ENCODE peak calls at places on chromosome 2, in four cellular contexts. T is lower lobe of right lung, N is hepatocyte, S is heart left ventricle. A is an unnamed sample. For H3K4me1, the result is how much of the 10 kb centered on the place peaks cover.

GRCh38 chr2:195280024-195280423 is 377.0 kb upstream of the SLC39A10 start:
- DNase-seq in T (no peak), N (no peak), S (no peak), A (no peak)

GRCh38 chr2:71361631-71362030 is 30.0 kb downstream of the ZNF638 start:
- DNase-seq in T (no peak), N (no peak), S (no peak), A (no peak)

GRCh38 chr2:3326182-3326537 is 51.5 kb downstream of the EIPR1 start:
- DNase-seq in T (no peak), N (no peak), S (no peak), A (no peak)

GRCh38 chr2:195594248-195594647 is 62.8 kb upstream of the SLC39A10 start:
- DNase-seq in T (no peak), N (no peak), S (no peak), A (no peak)

GRCh38 chr2:112634874-112635157 is 10.9 kb upstream of the SLC20A1 start:
- DNase-seq in T (no peak), N (no peak), S (no peak), A (no peak)

GRCh38 chr2:102549027-102549426 is 70.3 kb upstream of the SLC9A2 start:
- DNase-seq in T (no peak), N (no peak), S (no peak), A (no peak)

GRCh38 chr2:101566632-101567228 is 91.8 kb upstream of the RFX8 start:
- DNase-seq in T (no peak), N (no peak), S (no peak), A (no peak)

GRCh38 chr2:199757466-199757865 is 93.5 kb downstream of the FTCDNL1 start:
- DNase-seq in T (no peak), N (peak), S (peak), A (no peak)

GRCh38 chr2:191888400-191889166 is 41.7 kb upstream of the CAVIN2 start:
- DNase-seq in T (no peak), N (no peak), S (no peak), A (no peak)

GRCh38 chr2:43221660-43222471 is 4.5 kb downstream of the ZFP36L2 start:
- DNase-seq in T (peak), N (peak), S (peak), A (peak)
- H3K4me3 ChIP-seq in T (peak), N (peak), S (peak), A (peak)

GRCh38 chr2:61702088-61702467 is 151.8 kb downstream of the FAM161A start:
- DNase-seq in T (no peak), N (no peak), S (no peak), A (no peak)
- H3K4me1 ChIP-seq in T (under half), N (under half), S (under half), A (under half)

DNA sequence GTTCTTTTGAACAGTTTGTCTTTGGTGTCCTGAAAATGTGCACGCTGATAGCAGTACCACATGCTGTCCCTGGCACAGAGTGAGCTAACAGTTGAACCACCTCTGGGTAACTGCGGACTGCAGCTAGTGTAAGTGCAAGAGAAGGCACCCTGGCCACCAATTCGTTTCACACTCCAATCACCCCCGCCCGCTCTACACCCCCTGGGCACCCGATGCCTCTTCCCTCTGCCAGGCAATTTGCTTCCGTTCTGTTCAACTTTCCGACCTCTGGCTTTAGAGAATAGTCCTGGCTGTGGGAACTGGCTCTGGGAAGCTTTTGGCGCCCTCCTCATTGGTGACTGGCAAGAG is 1.4 kb downstream of the DOCK10 start:
- DNase-seq in T (no peak), N (no peak), S (no peak), A (no peak)
- H3K4me3 ChIP-seq in T (peak), N (no peak), S (peak), A (peak)

GRCh38 chr2:182824759-182825143 is 41.7 kb downstream of the FRZB start:
- DNase-seq in T (no peak), N (no peak), S (no peak), A (no peak)
- H3K4me1 ChIP-seq in T (under half), N (under half), S (under half), A (under half)

DNA sequence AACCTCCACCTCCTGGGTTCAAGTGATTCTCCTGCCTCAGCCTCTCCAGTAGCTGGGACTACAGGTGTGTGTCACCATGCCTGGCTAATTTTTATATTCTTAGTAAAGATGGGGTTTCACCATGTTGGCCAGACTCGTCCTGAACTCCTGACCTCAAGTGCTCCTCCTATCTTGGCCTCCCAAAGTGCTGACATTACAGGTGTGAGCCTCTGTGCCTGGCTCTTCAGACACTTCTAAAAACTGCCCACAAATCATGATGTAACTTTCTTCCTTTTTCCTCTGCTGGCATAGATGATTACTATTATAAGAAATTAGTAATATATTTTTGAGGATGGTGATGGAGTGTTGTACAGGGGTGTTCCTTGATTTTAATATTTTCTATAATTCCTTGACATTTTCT is 6.0 kb downstream of the OSBPL6 start:
- DNase-seq in T (no peak), N (no peak), S (no peak), A (no peak)
- H3K4me3 ChIP-seq in T (no peak), N (no peak), S (no peak), A (no peak)